ENCODE peak calls at places on chromosomes 11 and 22, in ten cellular contexts. Q is HFF-Myc, J is choroid plexus epithelial cell, Z is dorsolateral prefrontal cortex, U is upper lobe of right lung, K is IMR-90, Y is heart left ventricle, L is right lobe of liver, N is K562, H is heart right ventricle. P is an unnamed sample.

GRCh38 chr11:85182437-85183109 is 444.6 kb downstream of the DLG2 start:
- DNase-seq in Q (peak), J (peak), Z (no peak), U (no peak), K (peak), Y (no peak), L (no peak), N (no peak), H (no peak), P (peak)

GRCh38 chr11:64608636-64609035 is 17.6 kb downstream of the SLC22A12 start:
- DNase-seq in Q (no peak), J (no peak), Z (no peak), U (no peak), K (no peak), Y (no peak), L (no peak), N (no peak), H (no peak), P (no peak)

GRCh38 chr22:30539368-30539767 is 7.2 kb downstream of the SEC14L6 start:
- DNase-seq in Q (no peak), J (no peak), Z (no peak), U (no peak), K (no peak), Y (no peak), L (no peak), N (no peak), H (no peak), P (no peak)

GRCh38 chr11:130208241-130209127 is 48.9 kb downstream of the ST14 start:
- DNase-seq in Q (no peak), J (no peak), Z (no peak), U (peak), K (no peak), Y (no peak), L (peak), N (no peak), H (no peak), P (peak)

GRCh38 chr11:127063191-127063590 is 62.6 kb upstream of the KIRREL3 start:
- DNase-seq in Q (no peak), J (no peak), Z (no peak), U (no peak), K (no peak), Y (no peak), L (no peak), N (no peak), H (no peak), P (no peak)

GRCh38 chr11:75425422-75425821 is 7.6 kb downstream of the KLHL35 start:
- DNase-seq in Q (no peak), J (no peak), Z (no peak), U (no peak), K (no peak), Y (no peak), L (no peak), N (peak), H (no peak), P (no peak)

GRCh38 chr11:24391165-24391564 is 105.7 kb upstream of the LUZP2 start:
- DNase-seq in Q (no peak), J (peak), Z (no peak), U (no peak), K (peak), Y (no peak), L (no peak), N (no peak), H (no peak), P (no peak)

GRCh38 chr11:121892863-121893262 is 223.2 kb downstream of the BLID start:
- DNase-seq in Q (no peak), J (peak), Z (no peak), U (no peak), K (peak), Y (no peak), L (no peak), N (no peak), H (no peak), P (no peak)

GRCh38 chr11:120340529-120340928 is 4.3 kb downstream of the ARHGEF12 start:
- DNase-seq in Q (no peak), J (peak), Z (no peak), U (no peak), K (peak), Y (no peak), L (no peak), N (no peak), H (no peak), P (no peak)

GRCh38 chr11:7353100-7353499 is 101.4 kb downstream of the SYT9 start:
- DNase-seq in Q (no peak), J (peak), Z (no peak), U (no peak), K (no peak), Y (no peak), L (no peak), N (peak), H (peak), P (peak)

GRCh38 chr11:33875621-33876294 is 16.1 kb downstream of the LMO2 start:
- DNase-seq in Q (no peak), J (no peak), Z (no peak), U (no peak), K (no peak), Y (no peak), L (no peak), N (no peak), H (no peak), P (no peak)

GRCh38 chr22:43018615-43019014 is 3.7 kb upstream of the PACSIN2 start:
- DNase-seq in Q (no peak), J (no peak), Z (no peak), U (no peak), K (no peak), Y (no peak), L (peak), N (no peak), H (no peak), P (no peak)

GRCh38 chr22:27919943-27920755 is 1.1 kb upstream of the PITPNB start:
- DNase-seq in Q (peak), J (peak), Z (no peak), U (no peak), K (peak), Y (peak), L (no peak), N (peak), H (peak), P (no peak)

GRCh38 chr22:22681221-22681739 is 36.9 kb downstream of the GGTLC2 start:
- DNase-seq in Q (no peak), J (peak), Z (no peak), U (no peak), K (peak), Y (no peak), L (no peak), N (peak), H (no peak), P (no peak)

GRCh38 chr11:30717621-30718020 is 131.5 kb upstream of the MPPED2 start:
- DNase-seq in Q (no peak), J (no peak), Z (no peak), U (no peak), K (no peak), Y (no peak), L (no peak), N (no peak), H (no peak), P (no peak)

GRCh38 chr11:102111011-102111786 is 952 bp downstream of the YAP1 start:
- DNase-seq in Q (no peak), J (peak), Z (no peak), U (peak), K (peak), Y (peak), L (peak), N (no peak), H (peak), P (peak)

GRCh38 chr11:86246293-86246675 is 1.7 kb downstream of the EED start:
- DNase-seq in Q (no peak), J (no peak), Z (no peak), U (no peak), K (no peak), Y (no peak), L (no peak), N (no peak), H (no peak), P (no peak)

GRCh38 chr22:46575915-46576555 is 38.6 kb upstream of the CELSR1 start:
- DNase-seq in Q (no peak), J (no peak), Z (no peak), U (peak), K (no peak), Y (peak), L (peak), N (peak), H (no peak), P (peak)

GRCh38 chr11:19651654-19652053 is 61.0 kb upstream of the NAV2 start:
- DNase-seq in Q (no peak), J (no peak), Z (no peak), U (no peak), K (peak), Y (no peak), L (no peak), N (no peak), H (no peak), P (no peak)

GRCh38 chr11:122976734-122977454 is 4.7 kb downstream of the BSX start:
- DNase-seq in Q (no peak), J (no peak), Z (no peak), U (no peak), K (no peak), Y (no peak), L (no peak), N (no peak), H (no peak), P (no peak)

GRCh38 chr22:45210577-45211431 is 29.9 kb downstream of the KIAA0930 start:
- DNase-seq in Q (peak), J (no peak), Z (no peak), U (peak), K (no peak), Y (no peak), L (no peak), N (no peak), H (no peak), P (no peak)

GRCh38 chr11:62544521-62545436 is 1.8 kb downstream of the AHNAK start:
- DNase-seq in Q (no peak), J (no peak), Z (no peak), U (no peak), K (no peak), Y (peak), L (no peak), N (peak), H (peak), P (peak)

GRCh38 chr11:101848262-101848661 is 66.5 kb upstream of the CEP126 start:
- DNase-seq in Q (no peak), J (peak), Z (no peak), U (no peak), K (peak), Y (no peak), L (no peak), N (peak), H (no peak), P (no peak)

GRCh38 chr11:125428486-125429173 is 67.4 kb downstream of the FEZ1 start:
- DNase-seq in Q (no peak), J (no peak), Z (no peak), U (no peak), K (no peak), Y (no peak), L (no peak), N (peak), H (no peak), P (no peak)
- TF ChIP-seq CTCF in Q (no peak), J (peak), Z (no peak), U (no peak), K (no peak), Y (no peak), L (no peak), N (peak), H (no peak), P (no peak)

GRCh38 chr11:118223576-118223975 is 1.2 kb downstream of the JAML start:
- DNase-seq in Q (no peak), J (no peak), Z (no peak), U (no peak), K (no peak), Y (no peak), L (no peak), N (no peak), H (no peak), P (no peak)
- H3K4me3 ChIP-seq in Q (no peak), J (no peak), Z (no peak), U (peak), K (no peak), Y (no peak), L (no peak), N (no peak), H (no peak), P (no peak)

DNA sequence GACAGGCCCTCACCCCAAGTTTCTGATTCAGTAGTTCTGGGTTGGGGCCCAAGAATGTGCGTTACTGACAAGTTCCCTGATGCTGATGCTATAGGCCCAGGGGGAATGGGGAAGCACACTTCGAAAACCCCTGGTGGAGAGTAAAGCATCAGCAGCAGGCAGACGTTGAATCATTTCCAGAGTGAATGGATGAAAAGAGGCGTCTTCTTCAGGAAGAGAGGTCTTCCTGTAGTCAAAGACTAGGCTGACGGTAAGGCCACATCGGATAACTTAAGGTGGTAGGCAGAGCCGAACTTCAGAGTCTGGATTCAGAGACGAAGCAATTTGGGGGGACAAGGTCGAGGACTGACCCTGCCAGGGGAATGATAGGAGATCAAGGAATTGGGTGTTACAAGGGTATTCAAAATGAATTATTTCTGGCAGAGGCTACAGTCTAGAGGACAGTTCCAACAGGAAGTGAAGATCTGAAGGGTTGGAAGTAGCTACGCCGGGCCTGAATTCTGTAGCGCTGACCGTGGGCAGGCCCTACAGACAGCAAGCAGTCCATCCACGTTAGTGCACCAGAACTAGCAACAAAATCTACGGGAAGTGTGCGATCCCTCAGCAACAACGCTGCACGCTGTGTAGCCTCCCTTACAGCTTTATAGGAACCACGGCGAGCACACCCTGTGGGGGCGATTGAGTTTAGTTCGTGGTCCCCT is 862 bp upstream of the CENATAC start:
- DNase-seq in Q (no peak), J (no peak), Z (no peak), U (no peak), K (peak), Y (no peak), L (no peak), N (peak), H (no peak), P (no peak)
- TF ChIP-seq CTCF in Q (peak), J (peak), Z (no peak), U (peak), K (peak), Y (no peak), L (no peak), N (peak), H (peak), P (no peak)

GRCh38 chr11:66409226-66409625 is 11.6 kb upstream of the NPAS4 start:
- DNase-seq in Q (no peak), J (no peak), Z (no peak), U (no peak), K (no peak), Y (no peak), L (no peak), N (no peak), H (no peak), P (no peak)

GRCh38 chr11:66411323-66411722 is 9.5 kb upstream of the NPAS4 start:
- DNase-seq in Q (no peak), J (no peak), Z (no peak), U (no peak), K (no peak), Y (no peak), L (no peak), N (no peak), H (no peak), P (no peak)

GRCh38 chr11:66410191-66410590 is 10.6 kb upstream of the NPAS4 start:
- DNase-seq in Q (no peak), J (no peak), Z (no peak), U (no peak), K (no peak), Y (no peak), L (no peak), N (no peak), H (no peak), P (no peak)

GRCh38 chr11:66407651-66408050 is 13.2 kb upstream of the NPAS4 start:
- DNase-seq in Q (no peak), J (no peak), Z (no peak), U (no peak), K (no peak), Y (no peak), L (no peak), N (peak), H (no peak), P (no peak)

GRCh38 chr11:66408488-66409214 is 12.2 kb upstream of the NPAS4 start:
- DNase-seq in Q (peak), J (peak), Z (peak), U (peak), K (peak), Y (peak), L (peak), N (peak), H (peak), P (peak)
- H3K4me3 ChIP-seq in Q (peak), J (peak), Z (peak), U (peak), K (peak), Y (peak), L (peak), N (no peak), H (peak), P (no peak)

DNA sequence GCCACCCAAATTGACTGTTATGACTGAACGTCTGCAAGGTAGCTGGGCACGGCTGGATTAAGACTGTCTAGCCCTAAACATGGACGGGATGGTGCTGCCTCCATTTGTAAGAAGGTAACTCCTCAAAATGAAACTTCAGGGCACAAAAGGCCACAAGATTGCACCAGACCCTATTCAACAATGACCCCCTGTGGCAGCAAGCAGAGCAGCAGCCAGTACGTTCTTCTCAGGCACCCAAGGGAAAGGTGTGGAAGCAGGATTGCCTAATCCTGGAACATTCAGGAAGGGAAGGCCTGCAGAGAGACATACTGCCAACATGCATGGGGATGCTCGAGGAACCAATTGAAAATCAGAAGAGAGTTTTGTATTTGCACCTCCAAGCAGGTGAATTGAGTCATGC is 4.5 kb upstream of the TBX10 start:
- DNase-seq in Q (no peak), J (peak), Z (no peak), U (no peak), K (no peak), Y (no peak), L (no peak), N (peak), H (no peak), P (no peak)
- TF ChIP-seq CTCF in Q (peak), J (peak), Z (no peak), U (peak), K (peak), Y (no peak), L (peak), N (peak), H (no peak), P (no peak)

GRCh38 chr11:126039485-126040271 is 23.0 kb downstream of the CDON start:
- DNase-seq in Q (no peak), J (no peak), Z (no peak), U (no peak), K (peak), Y (no peak), L (no peak), N (no peak), H (no peak), P (no peak)
- H3K4me3 ChIP-seq in Q (no peak), J (no peak), Z (no peak), U (no peak), K (no peak), Y (no peak), L (no peak), N (no peak), H (no peak), P (no peak)

GRCh38 chr11:9004310-9004945 is 627 bp upstream of the NRIP3 start:
- DNase-seq in Q (no peak), J (no peak), Z (no peak), U (peak), K (no peak), Y (no peak), L (no peak), N (no peak), H (no peak), P (peak)
- TF ChIP-seq CTCF in Q (no peak), J (no peak), Z (no peak), U (no peak), K (no peak), Y (no peak), L (no peak), N (no peak), H (no peak), P (no peak)

P was measured in mucosa of descending colon.